ENCODE peak calls at places on chromosomes 7 and 10, in nine cellular contexts. H, R, L, C, X, Z, Q, A and F are unnamed samples.

GRCh38 chr10:98555011-98555619 is 108.4 kb upstream of the HPS1 start:
- DNase-seq in H (no peak), R (no peak), L (no peak), C (peak; percentile 32), X (no peak), Z (no peak), Q (no peak), A (no peak), F (no peak)

GRCh38 chr7:68691261-68692216 is 906.7 kb upstream of the AUTS2 start:
- DNase-seq in H (no peak), R (peak; percentile 76), L (no peak), C (peak; percentile 23), X (peak; percentile 90), Z (no peak), Q (no peak), A (no peak), F (no peak)

GRCh38 chr7:55570939-55571338 is 1.4 kb downstream of the VOPP1 start:
- DNase-seq in H (no peak), R (peak; percentile 51), L (no peak), C (no peak), X (peak; percentile 84), Z (no peak), Q (no peak), A (no peak), F (no peak)

GRCh38 chr10:100670828-100671479 is 74.4 kb upstream of the PAX2 start:
- DNase-seq in H (peak; percentile 16), R (no peak), L (no peak), C (peak; percentile 61), X (no peak), Z (peak; percentile 64), Q (peak; percentile 27), A (no peak), F (no peak)

GRCh38 chr7:40220421-40220911 is 85.7 kb downstream of the SUGCT start:
- DNase-seq in H (no peak), R (no peak), L (no peak), C (no peak), X (peak; percentile 47), Z (no peak), Q (no peak), A (no peak), F (no peak)

GRCh38 chr10:69406302-69406811 is 10.4 kb downstream of the TACR2 start:
- DNase-seq in H (no peak), R (no peak), L (no peak), C (no peak), X (no peak), Z (no peak), Q (no peak), A (no peak), F (peak; percentile 27)

GRCh38 chr7:32140540-32140939 is 70.3 kb upstream of the PDE1C start:
- DNase-seq in H (no peak), R (no peak), L (no peak), C (no peak), X (no peak), Z (no peak), Q (no peak), A (no peak), F (no peak)

GRCh38 chr7:82699773-82700186 is 256.2 kb upstream of the CACNA2D1 start:
- DNase-seq in H (peak; percentile 5), R (no peak), L (no peak), C (peak; percentile 35), X (peak; percentile 54), Z (no peak), Q (peak; percentile 55), A (peak; percentile 17), F (no peak)

GRCh38 chr7:30810986-30811385 is 39.8 kb downstream of the MINDY4 start:
- DNase-seq in H (no peak), R (no peak), L (no peak), C (no peak), X (no peak), Z (no peak), Q (no peak), A (no peak), F (no peak)

GRCh38 chr7:26525413-26526287 is 234.0 kb downstream of the SNX10 start:
- DNase-seq in H (no peak), R (no peak), L (no peak), C (no peak), X (no peak), Z (no peak), Q (peak; percentile 28), A (no peak), F (no peak)

GRCh38 chr7:20197837-20198236 is 19.3 kb downstream of the MACC1 start:
- DNase-seq in H (no peak), R (no peak), L (no peak), C (no peak), X (no peak), Z (no peak), Q (no peak), A (no peak), F (no peak)

GRCh38 chr10:26438534-26439269 is 561 bp downstream of the APBB1IP start:
- DNase-seq in H (peak; percentile 28), R (no peak), L (no peak), C (peak; percentile 9), X (no peak), Z (peak; percentile 84), Q (peak; percentile 31), A (no peak), F (no peak)

GRCh38 chr10:61901829-61902447 is 439 bp downstream of the ARID5B start:
- DNase-seq in H (peak; percentile 27), R (no peak), L (no peak), C (peak; percentile 28), X (no peak), Z (no peak), Q (peak; percentile 41), A (no peak), F (no peak)

GRCh38 chr7:72032934-72033333 is 379.2 kb downstream of the CALN1 start:
- DNase-seq in H (no peak), R (no peak), L (no peak), C (no peak), X (no peak), Z (no peak), Q (no peak), A (no peak), F (no peak)

GRCh38 chr7:33210958-33211357 is 81.6 kb downstream of the BBS9 start:
- DNase-seq in H (no peak), R (no peak), L (no peak), C (no peak), X (no peak), Z (no peak), Q (no peak), A (no peak), F (no peak)

GRCh38 chr10:110947061-110947595 is 27.7 kb downstream of the SHOC2 start:
- DNase-seq in H (no peak), R (no peak), L (no peak), C (no peak), X (peak; percentile 63), Z (no peak), Q (no peak), A (no peak), F (no peak)

GRCh38 chr7:108589874-108590273 is 20.2 kb downstream of the DNAJB9 start:
- DNase-seq in H (no peak), R (no peak), L (no peak), C (no peak), X (no peak), Z (no peak), Q (no peak), A (no peak), F (no peak)
- H3K27ac ChIP-seq in H (no peak overlapping the region), R (no peak overlapping the region), L (no peak overlapping the region), C (peak overlapping the region; percentile 75), X (no peak overlapping the region), Z (no peak overlapping the region), Q (no peak overlapping the region), A (no peak overlapping the region), F (no peak overlapping the region)

GRCh38 chr10:23829556-23829955 is 379.4 kb upstream of the KIAA1217 start:
- DNase-seq in H (no peak), R (no peak), L (no peak), C (no peak), X (no peak), Z (no peak), Q (no peak), A (no peak), F (no peak)

GRCh38 chr10:23826399-23826798 is 382.5 kb upstream of the KIAA1217 start:
- DNase-seq in H (peak; percentile 7), R (no peak), L (no peak), C (peak; percentile 77), X (no peak), Z (no peak), Q (no peak), A (no peak), F (no peak)

GRCh38 chr10:23820789-23821188 is 381.9 kb downstream of the OTUD1 start:
- DNase-seq in H (no peak), R (no peak), L (no peak), C (no peak), X (no peak), Z (no peak), Q (no peak), A (no peak), F (no peak)

GRCh38 chr10:23824822-23825221 is 384.1 kb upstream of the KIAA1217 start:
- DNase-seq in H (no peak), R (no peak), L (no peak), C (no peak), X (no peak), Z (no peak), Q (no peak), A (no peak), F (no peak)
- H3K27ac ChIP-seq in H (no peak overlapping the region), R (no peak overlapping the region), L (no peak overlapping the region), C (no peak overlapping the region), X (no peak overlapping the region), Z (no peak overlapping the region), Q (no peak overlapping the region), A (no peak overlapping the region), F (no peak overlapping the region)

DNA sequence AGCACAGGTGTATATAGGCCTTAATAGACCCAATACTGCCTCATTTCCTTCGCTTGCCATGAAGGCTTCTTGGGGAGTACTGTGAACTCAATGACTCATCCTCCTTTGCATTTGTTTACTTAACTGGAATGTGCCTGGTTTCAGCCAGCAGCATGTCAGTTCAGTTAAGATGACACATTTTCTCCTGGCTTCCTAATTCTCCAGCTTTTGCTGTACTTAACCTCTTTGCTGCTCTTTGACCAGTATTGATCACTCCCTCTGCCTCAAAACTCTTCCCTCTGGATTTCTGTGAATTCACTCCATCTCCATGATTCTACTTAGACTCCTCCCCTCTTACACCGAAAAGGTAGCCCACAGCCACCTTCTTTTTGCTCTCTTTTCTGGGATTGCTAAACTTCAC is 135.7 kb downstream of the MAGI2 start:
- DNase-seq in H (no peak), R (peak; percentile 70), L (no peak), C (peak; percentile 76), X (peak; percentile 97), Z (no peak), Q (no peak), A (no peak), F (no peak)
- H3K27ac ChIP-seq in H (no peak overlapping the region), R (no peak overlapping the region), L (no peak overlapping the region), C (peak overlapping the region; percentile 47), X (no peak overlapping the region), Z (no peak overlapping the region), Q (no peak overlapping the region), A (no peak overlapping the region), F (no peak overlapping the region)

DNA sequence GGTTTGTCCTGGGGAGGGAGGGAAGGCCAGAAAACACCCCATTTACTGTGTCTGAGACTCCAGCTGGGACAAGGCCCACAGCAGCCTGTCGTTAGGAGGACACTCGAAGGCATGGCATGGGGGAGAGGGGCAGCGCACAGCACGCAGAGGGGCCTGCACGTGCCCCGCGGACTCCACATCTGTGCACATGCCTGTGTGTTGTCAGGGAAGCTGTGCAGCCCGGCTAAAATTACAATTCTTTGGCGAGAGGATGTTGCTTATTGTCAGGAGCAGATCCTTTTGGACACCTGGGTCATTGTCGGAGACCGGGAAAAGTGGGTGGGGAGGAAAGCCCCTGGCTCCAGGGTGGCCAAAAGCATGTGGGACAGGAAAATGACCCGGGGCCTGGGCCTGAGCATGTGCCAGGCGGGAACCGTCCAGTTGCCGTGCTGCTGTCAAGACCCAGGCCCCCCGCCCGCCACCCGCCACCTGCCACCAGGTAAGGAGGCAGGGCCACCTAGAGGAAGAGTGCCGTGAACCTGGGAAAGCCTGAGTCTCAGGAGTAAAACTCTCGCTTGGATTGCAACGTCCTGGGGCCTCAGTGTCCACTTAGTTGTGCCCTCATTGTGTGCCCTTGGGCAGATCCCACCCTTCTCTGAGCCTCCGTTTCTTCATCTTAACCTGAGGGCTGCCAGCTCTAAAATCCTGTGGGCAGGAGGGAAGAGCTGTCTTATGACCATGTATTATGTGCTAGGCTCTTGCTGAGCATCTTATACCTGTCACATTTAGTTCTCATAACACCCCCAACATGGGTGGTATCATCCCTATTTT is 7.2 kb downstream of the VSIR start:
- DNase-seq in H (no peak), R (no peak), L (no peak), C (no peak), X (no peak), Z (no peak), Q (peak; percentile 24), A (no peak), F (no peak)
- H3K27ac ChIP-seq in H (peak overlapping the region; percentile 25), R (peak overlapping the region; percentile 95), L (peak overlapping the region; percentile 88), C (peak overlapping the region; percentile 96), X (peak overlapping the region; percentile 63), Z (no peak overlapping the region), Q (peak overlapping the region; percentile 93), A (peak overlapping the region; percentile 94), F (peak overlapping the region; percentile 77)